ENCODE peak calls at places on chromosomes 3 and 15, in four cellular contexts. P, H, N and T are unnamed samples.

GRCh38 chr15:43763819-43764446 is 12.8 kb downstream of the ELL3 start:
- DNase-seq in P (no peak), H (no peak), N (no peak), T (no peak)

GRCh38 chr15:53791616-53792015 is 32.2 kb upstream of the WDR72 start:
- DNase-seq in P (no peak), H (no peak), N (no peak), T (no peak)

GRCh38 chr3:2614578-2614977 is 495.6 kb downstream of the IL5RA start:
- DNase-seq in P (no peak), H (no peak), N (no peak), T (no peak)

GRCh38 chr3:50205719-50206276 is 727 bp downstream of the SLC38A3 start:
- DNase-seq in P (no peak), H (no peak), N (no peak), T (no peak)

GRCh38 chr3:129749692-129750091 is 143.2 kb upstream of the PLXND1 start:
- DNase-seq in P (no peak), H (no peak), N (no peak), T (no peak)

GRCh38 chr3:27423463-27423862 is 54.3 kb upstream of the NEK10 start:
- DNase-seq in P (no peak), H (no peak), N (no peak), T (no peak)

GRCh38 chr3:184748219-184749135 is 36.6 kb upstream of the MAGEF1 start:
- DNase-seq in P (no peak), H (peak), N (no peak), T (peak)

GRCh38 chr15:29405564-29405963 is 135.9 kb upstream of the NSMCE3 start:
- DNase-seq in P (no peak), H (no peak), N (no peak), T (no peak)

GRCh38 chr3:139312959-139313358 is 30.9 kb upstream of the MRPS22 start:
- DNase-seq in P (no peak), H (no peak), N (no peak), T (no peak)

GRCh38 chr3:141486416-141486734 is 452 bp upstream of the RASA2 start:
- DNase-seq in P (no peak), H (no peak), N (no peak), T (no peak)

GRCh38 chr3:132730891-132731580 is 8.8 kb upstream of the NPHP3 start:
- DNase-seq in P (no peak), H (no peak), N (no peak), T (no peak)

GRCh38 chr15:96867992-96868391 is 537.5 kb downstream of the NR2F2 start:
- DNase-seq in P (no peak), H (no peak), N (no peak), T (no peak)